ENCODE peak calls at places on chromosomes 3 and 15, in six cellular contexts. W is anterior cingulate cortex; T is sciatic nerve; V is activated CD4-positive, alpha-beta T cell treated with anti-CD3 and anti-CD28 coated beads, Interleukin-2, amount 10 ng/mL, durations not matched to agents 7 days and 5 days; P is stimulated activated CD8-positive, alpha-beta memory T cell treated with anti-CD3 and anti-CD28 coated beads, Interleukin-15, amount 100 ng/mL, for 1 hour; K is endothelial cell. H is an unnamed sample.

GRCh38 chr3:18098960-18099587 is 326.1 kb downstream of the SATB1 start:
- DNase-seq in W (no peak), K (no peak), P (no peak), V (no peak), T (no peak), H (peak; percentile 90)

GRCh38 chr3:179961081-179962078 is 75.4 kb downstream of the PEX5L start:
- DNase-seq in K (no peak), V (no peak), P (no peak), W (no peak), T (no peak), H (no peak)

GRCh38 chr3:178198329-178198728 is 337.9 kb upstream of the KCNMB2 start:
- DNase-seq in K (no peak), P (no peak), T (no peak), W (no peak), V (no peak), H (peak; percentile 29)

GRCh38 chr3:148881286-148881685 is 16.2 kb downstream of the CPA3 start:
- DNase-seq in T (no peak), P (no peak), W (no peak), V (no peak), K (no peak), H (peak; percentile 62)

GRCh38 chr15:85128636-85129035 is 147.0 kb downstream of the PDE8A start:
- DNase-seq in K (no peak), V (no peak), W (no peak), T (no peak), P (no peak), H (peak; percentile 26)

GRCh38 chr3:193816656-193817311 is 223.8 kb downstream of the OPA1 start:
- DNase-seq in W (peak; percentile 24), V (no peak), P (no peak), K (peak; percentile 60), T (peak; percentile 84), H (peak; percentile 31)

GRCh38 chr3:166810741-166811445 is 569.2 kb downstream of the ZBBX start:
- DNase-seq in W (no peak), P (no peak), V (no peak), T (no peak), K (no peak), H (no peak)

GRCh38 chr3:145807990-145808389 is 353.0 kb downstream of the PLOD2 start:
- DNase-seq in W (no peak), V (no peak), K (no peak), T (peak; percentile 60), P (no peak), H (peak; percentile 50)

GRCh38 chr3:190036631-190037030 is 84.1 kb downstream of the P3H2 start:
- DNase-seq in P (no peak), K (no peak), W (no peak), V (no peak), T (no peak), H (peak; percentile 71)

H was measured in astrocyte.